ENCODE peak calls at places on chromosome 11, in five cellular contexts. D, B, H, I and R are unnamed samples.

GRCh38 chr11:130451261-130452019 is 3.0 kb downstream of the ADAMTS15 start:
- DNase-seq in D (no peak), B (no peak), H (peak), I (no peak), R (no peak)

GRCh38 chr11:36257351-36257750 is 31.9 kb downstream of the COMMD9 start:
- DNase-seq in D (no peak), B (no peak), H (no peak), I (no peak), R (no peak)

GRCh38 chr11:77202941-77203900 is 75.2 kb downstream of the MYO7A start:
- DNase-seq in D (peak), B (no peak), H (no peak), I (no peak), R (no peak)

GRCh38 chr11:65404210-65404609 is 17.8 kb downstream of the FRMD8 start:
- DNase-seq in D (no peak), B (no peak), H (no peak), I (no peak), R (no peak)

GRCh38 chr11:10030122-10030490 is 263.9 kb downstream of the SBF2 start:
- DNase-seq in D (no peak), B (no peak), H (no peak), I (no peak), R (no peak)

GRCh38 chr11:38153985-38154384 is 1555.9 kb upstream of the RAG2 start:
- DNase-seq in D (no peak), B (no peak), H (no peak), I (no peak), R (no peak)

GRCh38 chr11:74487875-74488274 is 5.6 kb downstream of the LIPT2 start:
- DNase-seq in D (no peak), B (no peak), H (no peak), I (no peak), R (no peak)

GRCh38 chr11:101848262-101848661 is 66.5 kb upstream of the CEP126 start:
- DNase-seq in D (no peak), B (no peak), H (no peak), I (no peak), R (no peak)

GRCh38 chr11:94781822-94782221 is 13.7 kb downstream of the AMOTL1 start:
- DNase-seq in D (no peak), B (no peak), H (no peak), I (no peak), R (no peak)

GRCh38 chr11:71302911-71303310 is 50.5 kb upstream of the SHANK2 start:
- DNase-seq in D (peak), B (no peak), H (no peak), I (no peak), R (no peak)

GRCh38 chr11:7020183-7020917 is at the start of the genes NLRP14 and ZNF214:
- DNase-seq in D (peak), B (peak), H (peak), I (peak), R (peak)

GRCh38 chr11:44731685-44732411 is 5.1 kb downstream of the TSPAN18 start:
- DNase-seq in D (no peak), B (no peak), H (no peak), I (no peak), R (no peak)

GRCh38 chr11:130592056-130592455 is 143.6 kb downstream of the ADAMTS15 start:
- DNase-seq in D (no peak), B (no peak), H (no peak), I (no peak), R (no peak)

GRCh38 chr11:59221438-59221837 is 8.7 kb upstream of the MPEG1 start:
- DNase-seq in D (no peak), B (no peak), H (no peak), I (no peak), R (no peak)

GRCh38 chr11:119696378-119697157 is 32.4 kb downstream of the NECTIN1 start:
- DNase-seq in D (no peak), B (no peak), H (no peak), I (no peak), R (no peak)

GRCh38 chr11:1270476-1270875 is 39.0 kb downstream of the TOLLIP start:
- DNase-seq in D (no peak), B (no peak), H (no peak), I (no peak), R (no peak)

GRCh38 chr11:35142481-35143207 is 3.7 kb downstream of the CD44 start:
- DNase-seq in D (no peak), B (no peak), H (no peak), I (no peak), R (no peak)

DNA sequence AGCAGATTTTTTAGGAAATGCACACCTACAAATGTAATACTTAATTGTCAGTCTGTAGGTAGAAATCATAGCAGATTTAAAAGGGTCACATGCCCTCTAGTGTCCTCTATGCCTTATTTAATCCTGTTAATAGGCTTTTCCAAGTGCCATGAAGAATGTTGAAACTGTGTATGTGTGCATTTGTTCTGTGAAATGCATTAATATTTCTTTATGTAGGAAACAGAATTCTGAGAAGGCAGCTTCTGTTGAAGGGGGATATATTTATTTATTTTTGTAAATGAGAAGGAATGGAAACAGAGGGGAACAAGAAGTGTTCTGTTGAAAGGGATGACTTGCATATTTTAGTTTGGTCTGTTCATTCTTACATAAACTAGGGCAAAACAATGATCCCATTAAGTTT is 51.0 kb downstream of the SVIP start:
- DNase-seq in D (no peak), B (no peak), H (no peak), I (no peak), R (no peak)
- TF ChIP-seq CTCF in D (no peak), B (peak), H (no peak), I (peak), R (no peak)

DNA sequence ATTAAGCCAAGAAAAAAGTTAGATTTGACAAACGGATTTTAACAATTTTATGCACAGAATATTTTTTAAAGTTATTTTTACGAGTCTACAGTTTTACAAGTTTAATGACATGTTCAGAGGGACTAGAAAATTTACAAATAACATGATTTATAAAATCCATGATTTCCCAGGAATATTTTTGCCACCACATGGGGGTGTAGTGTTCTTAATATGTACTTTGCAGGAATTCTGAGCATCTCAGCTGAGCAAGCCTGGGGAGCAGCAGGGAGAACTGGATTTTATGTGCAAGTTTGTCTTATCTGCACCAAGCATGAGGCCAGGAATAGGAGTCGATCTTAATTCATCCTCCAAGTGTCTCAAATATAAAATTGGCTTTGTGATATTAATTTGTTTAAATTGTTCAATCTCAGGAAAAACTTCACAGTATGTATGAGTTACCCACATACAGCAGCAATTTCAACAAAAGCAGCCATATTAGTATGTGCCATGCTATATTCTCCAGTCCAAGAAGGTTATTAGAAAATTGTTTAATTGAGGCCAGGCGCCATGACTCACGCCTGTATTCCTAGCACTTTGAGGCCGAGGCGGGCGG is 826.3 kb downstream of the DLG2 start:
- DNase-seq in D (no peak), B (no peak), H (no peak), I (no peak), R (peak)
- TF ChIP-seq CTCF in D (peak), B (peak), H (peak), I (peak), R (peak)

GRCh38 chr11:55714982-55715888 is 53.2 kb downstream of the OR4C6 start:
- DNase-seq in D (no peak), B (no peak), H (no peak), I (no peak), R (no peak)
- TF ChIP-seq CTCF in D (peak), B (no peak), H (no peak), I (no peak), R (peak)

DNA sequence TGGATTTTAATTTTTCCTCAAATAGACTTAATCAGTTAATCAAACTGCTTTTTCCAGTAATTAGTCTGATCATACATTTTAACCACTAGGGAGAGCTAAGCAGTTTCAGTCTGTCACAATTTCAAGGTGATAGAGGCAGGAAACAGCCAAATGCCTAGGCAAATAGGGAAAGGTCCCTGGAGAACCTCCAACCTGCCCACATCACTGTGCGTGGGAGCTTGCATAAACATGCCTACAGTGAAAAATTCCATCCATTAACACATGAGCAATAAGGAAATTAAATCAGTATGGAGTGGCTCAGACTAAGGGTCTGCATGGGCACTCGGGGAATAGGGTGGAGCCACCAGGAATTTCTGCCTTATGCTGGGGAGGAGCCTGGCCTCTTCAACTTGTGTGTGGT is 74.6 kb downstream of the AASDHPPT start:
- DNase-seq in D (peak), B (no peak), H (no peak), I (no peak), R (no peak)
- TF ChIP-seq CTCF in D (no peak), B (peak), H (no peak), I (no peak), R (no peak)

GRCh38 chr11:108588287-108588686 is 5.3 kb downstream of the EXPH5 start:
- DNase-seq in D (no peak), B (no peak), H (no peak), I (no peak), R (no peak)
- TF ChIP-seq CTCF in D (no peak), B (no peak), H (no peak), I (no peak), R (no peak)

GRCh38 chr11:66858939-66859685 is 2.2 kb downstream of the LRFN4 start:
- DNase-seq in D (no peak), B (no peak), H (no peak), I (no peak), R (no peak)

GRCh38 chr11:66861774-66862558 is 5.1 kb downstream of the LRFN4 start:
- DNase-seq in D (no peak), B (no peak), H (no peak), I (no peak), R (no peak)

GRCh38 chr11:66861051-66861773 is 4.3 kb downstream of the LRFN4 start:
- DNase-seq in D (no peak), B (no peak), H (no peak), I (no peak), R (no peak)

GRCh38 chr11:66859686-66860448 is 3.0 kb downstream of the LRFN4 start:
- DNase-seq in D (no peak), B (no peak), H (no peak), I (no peak), R (no peak)

DNA sequence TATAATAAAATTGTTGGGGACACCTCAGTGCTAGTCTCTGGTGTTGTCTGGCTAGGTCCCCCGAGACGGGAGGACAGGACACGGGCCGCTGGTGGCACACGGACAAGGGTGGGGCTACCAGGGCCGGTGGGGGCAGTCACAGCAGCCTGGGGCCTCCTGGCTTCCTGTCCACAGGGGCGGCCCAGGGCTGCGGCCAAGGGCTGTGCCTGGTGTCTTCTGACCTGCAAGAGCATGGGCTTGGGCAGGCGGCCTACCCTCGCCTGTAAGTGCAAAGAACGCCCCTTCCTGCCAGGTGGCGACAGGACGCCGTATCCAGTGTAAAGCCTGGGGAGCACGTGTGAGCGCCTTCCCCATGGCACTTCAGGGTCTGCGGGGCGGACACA is 3.6 kb downstream of the LRFN4 start:
- DNase-seq in D (no peak), B (no peak), H (no peak), I (no peak), R (no peak)
- TF ChIP-seq CTCF in D (no peak), B (no peak), H (no peak), I (no peak), R (no peak)